ENCODE peak calls at places on chromosomes 5 and 9, in four cellular contexts. One of them, this sample, is unnamed.

GRCh38 chr5:168136340-168136739 is 155.1 kb upstream of the WWC1 start:
- DNase-seq in cardiac fibroblast: no peak
- DNase-seq in progenitor cell of endocrine pancreas: no peak
- DNase-seq in stomach: peak
- DNase-seq in this sample: no peak

GRCh38 chr5:164958688-164959087 is 1453.3 kb downstream of the MAT2B start:
- DNase-seq in progenitor cell of endocrine pancreas: no peak
- DNase-seq in stomach: no peak
- DNase-seq in cardiac fibroblast: no peak
- DNase-seq in this sample: no peak

GRCh38 chr9:110095238-110095637 is 112.7 kb downstream of the C9orf152 start:
- DNase-seq in progenitor cell of endocrine pancreas: no peak
- DNase-seq in stomach: no peak
- DNase-seq in cardiac fibroblast: no peak
- DNase-seq in this sample: peak

GRCh38 chr9:35547889-35548418 is 57.1 kb upstream of the TESK1 start:
- DNase-seq in progenitor cell of endocrine pancreas: no peak
- DNase-seq in cardiac fibroblast: no peak
- DNase-seq in stomach: no peak
- DNase-seq in this sample: no peak

GRCh38 chr9:15889555-15889954 is 336.7 kb downstream of the CCDC171 start:
- DNase-seq in progenitor cell of endocrine pancreas: no peak
- DNase-seq in cardiac fibroblast: peak
- DNase-seq in stomach: no peak
- DNase-seq in this sample: no peak

GRCh38 chr9:134328841-134329575 is 2.8 kb downstream of the RXRA start:
- DNase-seq in progenitor cell of endocrine pancreas: peak
- DNase-seq in stomach: peak
- DNase-seq in cardiac fibroblast: peak
- DNase-seq in this sample: no peak

GRCh38 chr9:38038307-38039089 is 30.5 kb downstream of the SHB start:
- DNase-seq in cardiac fibroblast: no peak
- DNase-seq in stomach: no peak
- DNase-seq in progenitor cell of endocrine pancreas: no peak
- DNase-seq in this sample: no peak

GRCh38 chr5:117131048-117131679 is 556.5 kb upstream of the SEMA6A start:
- DNase-seq in stomach: no peak
- DNase-seq in cardiac fibroblast: no peak
- DNase-seq in progenitor cell of endocrine pancreas: no peak
- DNase-seq in this sample: no peak

GRCh38 chr5:28414619-28415018 is 1376.2 kb upstream of the CDH9 start:
- DNase-seq in progenitor cell of endocrine pancreas: no peak
- DNase-seq in stomach: no peak
- DNase-seq in cardiac fibroblast: no peak
- DNase-seq in this sample: no peak

GRCh38 chr5:89827388-89827787 is 582.2 kb downstream of the CETN3 start:
- DNase-seq in stomach: no peak
- DNase-seq in cardiac fibroblast: no peak
- DNase-seq in progenitor cell of endocrine pancreas: no peak
- DNase-seq in this sample: no peak

GRCh38 chr5:16727937-16728336 is 111.1 kb upstream of the RETREG1 start:
- DNase-seq in stomach: peak
- DNase-seq in cardiac fibroblast: no peak
- DNase-seq in progenitor cell of endocrine pancreas: no peak
- DNase-seq in this sample: no peak

GRCh38 chr9:136078025-136078424 is 17.1 kb downstream of the NACC2 start:
- DNase-seq in stomach: no peak
- DNase-seq in cardiac fibroblast: no peak
- DNase-seq in progenitor cell of endocrine pancreas: no peak
- DNase-seq in this sample: no peak

GRCh38 chr5:133932441-133933168 is 35.8 kb downstream of the C5orf15 start:
- DNase-seq in stomach: no peak
- DNase-seq in progenitor cell of endocrine pancreas: no peak
- DNase-seq in cardiac fibroblast: no peak
- DNase-seq in this sample: no peak

GRCh38 chr5:157371655-157372471 is 88.2 kb upstream of the NIPAL4 start:
- DNase-seq in progenitor cell of endocrine pancreas: no peak
- DNase-seq in cardiac fibroblast: peak
- DNase-seq in stomach: no peak
- DNase-seq in this sample: no peak

GRCh38 chr5:151076616-151077015 is 4.2 kb downstream of the TNIP1 start:
- DNase-seq in progenitor cell of endocrine pancreas: no peak
- DNase-seq in stomach: no peak
- DNase-seq in cardiac fibroblast: no peak
- DNase-seq in this sample: no peak

GRCh38 chr5:80591352-80591751 is 21.3 kb upstream of the ANKRD34B start:
- DNase-seq in stomach: no peak
- DNase-seq in cardiac fibroblast: peak
- DNase-seq in progenitor cell of endocrine pancreas: no peak
- DNase-seq in this sample: no peak

GRCh38 chr5:119036101-119036762 is 34.7 kb upstream of the DMXL1 start:
- DNase-seq in cardiac fibroblast: peak
- DNase-seq in progenitor cell of endocrine pancreas: no peak
- DNase-seq in stomach: no peak
- DNase-seq in this sample: no peak

GRCh38 chr9:37454238-37454637 is 11.0 kb downstream of the ZBTB5 start:
- DNase-seq in progenitor cell of endocrine pancreas: no peak
- DNase-seq in stomach: no peak
- DNase-seq in cardiac fibroblast: no peak
- DNase-seq in this sample: no peak

GRCh38 chr5:154966081-154966841 is 25.4 kb downstream of the MRPL22 start:
- DNase-seq in cardiac fibroblast: peak
- DNase-seq in progenitor cell of endocrine pancreas: no peak
- DNase-seq in stomach: no peak
- DNase-seq in this sample: no peak

GRCh38 chr5:67515020-67515689 is 318.6 kb upstream of the CD180 start:
- DNase-seq in stomach: no peak
- DNase-seq in progenitor cell of endocrine pancreas: no peak
- DNase-seq in cardiac fibroblast: no peak
- DNase-seq in this sample: no peak

GRCh38 chr5:88944751-88945507 is 61.9 kb upstream of the MEF2C start:
- DNase-seq in stomach: no peak
- DNase-seq in progenitor cell of endocrine pancreas: no peak
- DNase-seq in cardiac fibroblast: peak
- DNase-seq in this sample: no peak

GRCh38 chr5:141951341-141951781 is 6.6 kb downstream of the PCDH12 start:
- DNase-seq in progenitor cell of endocrine pancreas: no peak
- DNase-seq in cardiac fibroblast: peak
- DNase-seq in stomach: no peak
- DNase-seq in this sample: no peak

GRCh38 chr9:107404086-107404590 is 85.4 kb downstream of the KLF4 start:
- DNase-seq in progenitor cell of endocrine pancreas: no peak
- DNase-seq in stomach: no peak
- DNase-seq in cardiac fibroblast: no peak
- DNase-seq in this sample: no peak

GRCh38 chr5:2203774-2204173 is 321.0 kb upstream of the IRX4 start:
- DNase-seq in stomach: no peak
- DNase-seq in cardiac fibroblast: no peak
- DNase-seq in progenitor cell of endocrine pancreas: no peak
- DNase-seq in this sample: no peak

GRCh38 chr5:163622796-163623195 is 117.4 kb downstream of the MAT2B start:
- DNase-seq in progenitor cell of endocrine pancreas: no peak
- DNase-seq in stomach: no peak
- DNase-seq in cardiac fibroblast: no peak
- DNase-seq in this sample: no peak

GRCh38 chr5:92911293-92911692 is 669.7 kb downstream of the NR2F1-AS1 start:
- DNase-seq in stomach: no peak
- DNase-seq in progenitor cell of endocrine pancreas: no peak
- DNase-seq in cardiac fibroblast: no peak
- DNase-seq in this sample: no peak

GRCh38 chr5:92907914-92908606 is 673.0 kb downstream of the NR2F1-AS1 start:
- DNase-seq in progenitor cell of endocrine pancreas: no peak
- DNase-seq in stomach: no peak
- DNase-seq in cardiac fibroblast: peak
- DNase-seq in this sample: no peak

GRCh38 chr5:92908952-92909351 is 672.1 kb downstream of the NR2F1-AS1 start:
- DNase-seq in cardiac fibroblast: no peak
- DNase-seq in progenitor cell of endocrine pancreas: no peak
- DNase-seq in stomach: no peak
- DNase-seq in this sample: no peak

GRCh38 chr5:92911851-92912250 is 669.2 kb downstream of the NR2F1-AS1 start:
- DNase-seq in progenitor cell of endocrine pancreas: no peak
- DNase-seq in stomach: no peak
- DNase-seq in cardiac fibroblast: no peak
- DNase-seq in this sample: no peak

GRCh38 chr5:92909545-92909962 is 671.5 kb downstream of the NR2F1-AS1 start:
- DNase-seq in progenitor cell of endocrine pancreas: peak
- DNase-seq in cardiac fibroblast: no peak
- DNase-seq in stomach: no peak
- DNase-seq in this sample: no peak
- TF ChIP-seq CTCF in progenitor cell of endocrine pancreas: peak
- TF ChIP-seq CTCF in cardiac fibroblast: peak
- TF ChIP-seq CTCF in stomach: no peak
- TF ChIP-seq CTCF in this sample: peak

GRCh38 chr5:132277971-132278964 is 15.9 kb upstream of the SLC22A4 start:
- DNase-seq in progenitor cell of endocrine pancreas: no peak
- DNase-seq in stomach: no peak
- DNase-seq in cardiac fibroblast: no peak
- DNase-seq in this sample: no peak

GRCh38 chr5:132281856-132282614 is 12.2 kb upstream of the SLC22A4 start:
- DNase-seq in cardiac fibroblast: no peak
- DNase-seq in stomach: no peak
- DNase-seq in progenitor cell of endocrine pancreas: no peak
- DNase-seq in this sample: peak

GRCh38 chr5:132280371-132281240 is 13.6 kb upstream of the SLC22A4 start:
- DNase-seq in cardiac fibroblast: no peak
- DNase-seq in stomach: no peak
- DNase-seq in progenitor cell of endocrine pancreas: no peak
- DNase-seq in this sample: no peak

GRCh38 chr5:132279801-132280200 is 14.4 kb upstream of the SLC22A4 start:
- DNase-seq in progenitor cell of endocrine pancreas: no peak
- DNase-seq in cardiac fibroblast: no peak
- DNase-seq in stomach: no peak
- DNase-seq in this sample: no peak

DNA sequence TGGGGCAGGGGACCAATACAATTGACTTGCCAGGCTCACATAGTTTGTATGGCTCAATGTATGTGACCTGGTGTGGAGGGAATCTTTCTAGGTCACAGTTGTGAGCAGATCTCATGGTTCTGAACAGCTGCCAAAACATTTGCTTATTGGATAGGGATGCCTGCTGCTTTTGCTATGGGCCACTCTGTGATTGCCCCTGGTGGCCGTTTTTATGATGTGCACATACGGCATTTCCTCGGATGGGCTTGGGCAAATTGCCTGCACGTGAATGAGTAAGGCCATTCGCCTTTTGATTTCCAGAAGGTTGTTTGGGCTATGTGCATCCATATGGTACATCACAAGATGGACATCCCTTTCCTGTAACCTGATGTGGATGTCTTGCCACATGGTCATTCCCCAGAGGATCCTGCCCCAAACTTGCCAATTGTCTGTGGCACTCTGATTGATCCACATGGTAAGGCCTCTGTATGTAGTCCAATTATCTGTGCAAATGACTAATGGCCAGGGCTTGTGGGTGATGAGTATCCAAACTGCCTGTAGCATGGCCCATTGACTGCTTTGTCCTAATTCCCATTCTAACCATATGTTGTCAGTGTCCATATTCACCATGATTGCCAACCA is 10.7 kb upstream of the SLC22A4 start:
- DNase-seq in cardiac fibroblast: peak
- DNase-seq in stomach: peak
- DNase-seq in progenitor cell of endocrine pancreas: no peak
- DNase-seq in this sample: peak
- TF ChIP-seq CTCF in cardiac fibroblast: peak
- TF ChIP-seq CTCF in stomach: peak
- TF ChIP-seq CTCF in progenitor cell of endocrine pancreas: peak
- TF ChIP-seq CTCF in this sample: peak

GRCh38 chr5:112690605-112691340 is 46.9 kb upstream of the APC start:
- DNase-seq in stomach: no peak
- DNase-seq in progenitor cell of endocrine pancreas: no peak
- DNase-seq in cardiac fibroblast: no peak
- DNase-seq in this sample: no peak

GRCh38 chr5:112691758-112692157 is 45.9 kb upstream of the APC start:
- DNase-seq in stomach: no peak
- DNase-seq in progenitor cell of endocrine pancreas: no peak
- DNase-seq in cardiac fibroblast: peak
- DNase-seq in this sample: no peak

GRCh38 chr5:112692472-112692871 is 45.2 kb upstream of the APC start:
- DNase-seq in stomach: no peak
- DNase-seq in cardiac fibroblast: no peak
- DNase-seq in progenitor cell of endocrine pancreas: no peak
- DNase-seq in this sample: no peak

GRCh38 chr5:112689510-112689909 is 48.2 kb upstream of the APC start:
- DNase-seq in stomach: no peak
- DNase-seq in cardiac fibroblast: peak
- DNase-seq in progenitor cell of endocrine pancreas: no peak
- DNase-seq in this sample: no peak

DNA sequence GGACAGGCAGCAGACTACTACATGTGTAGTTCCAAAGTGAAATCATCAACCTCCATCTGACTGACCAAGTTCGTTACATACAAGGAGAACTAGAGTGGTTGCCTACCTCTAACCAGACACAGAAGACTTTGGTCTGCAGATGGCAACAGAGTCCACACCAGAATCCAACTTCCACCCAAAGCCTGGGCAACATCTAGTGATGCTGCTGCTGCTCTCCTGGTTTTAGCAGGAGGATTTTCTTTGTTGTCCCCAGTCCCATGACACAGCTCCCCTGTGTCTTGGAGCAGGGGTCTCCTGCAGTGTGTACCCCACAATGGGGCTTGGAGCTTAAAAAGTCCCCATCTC is 46.4 kb upstream of the APC start:
- DNase-seq in cardiac fibroblast: no peak
- DNase-seq in stomach: no peak
- DNase-seq in progenitor cell of endocrine pancreas: no peak
- DNase-seq in this sample: no peak
- TF ChIP-seq CTCF in cardiac fibroblast: no peak
- TF ChIP-seq CTCF in stomach: no peak
- TF ChIP-seq CTCF in progenitor cell of endocrine pancreas: no peak
- TF ChIP-seq CTCF in this sample: no peak

DNA sequence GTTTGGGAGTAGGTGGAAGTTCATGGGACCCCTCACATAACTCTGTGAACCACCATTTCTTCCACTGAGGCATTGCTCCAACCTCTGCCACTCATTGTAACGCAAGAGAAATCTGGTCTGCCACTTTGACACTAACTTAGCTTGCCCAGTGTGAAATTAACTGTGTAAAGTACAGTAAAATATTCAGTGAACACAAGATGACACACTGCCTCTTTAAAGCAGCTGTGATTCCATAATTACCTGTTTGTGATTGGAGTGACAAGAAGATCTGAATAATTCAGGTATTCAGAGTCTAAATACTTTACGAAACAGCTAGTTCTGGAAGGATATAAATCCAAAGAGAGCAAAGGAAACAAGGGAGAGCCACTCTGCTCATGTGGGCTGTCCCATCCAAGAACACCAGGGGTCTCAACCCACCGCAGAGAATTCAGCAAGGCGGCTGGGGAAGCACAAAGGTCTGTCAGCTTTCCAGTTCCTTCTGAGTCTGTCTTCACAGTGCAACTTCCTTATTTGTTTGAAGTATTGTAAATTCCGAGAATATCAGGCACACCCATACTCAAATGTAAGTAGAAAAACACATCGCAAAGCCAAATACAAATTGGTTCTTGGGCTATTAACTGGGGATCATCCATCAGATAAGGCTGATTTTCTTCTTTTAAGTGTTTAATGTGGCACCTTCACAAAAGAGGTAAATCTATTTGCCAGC is 86.9 kb downstream of the GNAQ start:
- DNase-seq in cardiac fibroblast: no peak
- DNase-seq in stomach: no peak
- DNase-seq in progenitor cell of endocrine pancreas: no peak
- DNase-seq in this sample: no peak
- TF ChIP-seq CTCF in cardiac fibroblast: no peak
- TF ChIP-seq CTCF in stomach: no peak
- TF ChIP-seq CTCF in progenitor cell of endocrine pancreas: peak
- TF ChIP-seq CTCF in this sample: peak